ENCODE peak calls at places on chromosome 14, in eight cellular contexts. One of them, this sample, is unnamed.

GRCh38 chr14:86794689-86795088 is 1198.3 kb downstream of the GALC start:
- DNase-seq in ovary: no peak
- DNase-seq in cerebellar cortex: no peak
- DNase-seq in T-helper 9 cell: no peak
- DNase-seq in HEK293T: no peak
- DNase-seq in NCI-H1092: no peak
- DNase-seq in H4: no peak
- DNase-seq in Peyer's patch: no peak
- DNase-seq in this sample: no peak

GRCh38 chr14:90405101-90405500 is 8.3 kb downstream of the CALM1 start:
- DNase-seq in ovary: no peak
- DNase-seq in cerebellar cortex: no peak
- DNase-seq in T-helper 9 cell: no peak
- DNase-seq in HEK293T: no peak
- DNase-seq in NCI-H1092: no peak
- DNase-seq in H4: no peak
- DNase-seq in Peyer's patch: no peak
- DNase-seq in this sample: no peak

GRCh38 chr14:76784881-76785280 is 23.6 kb downstream of the VASH1 start:
- DNase-seq in ovary: peak
- DNase-seq in cerebellar cortex: peak
- DNase-seq in T-helper 9 cell: peak
- DNase-seq in HEK293T: peak
- DNase-seq in NCI-H1092: peak
- DNase-seq in H4: peak
- DNase-seq in Peyer's patch: peak
- DNase-seq in this sample: peak

GRCh38 chr14:69501362-69501964 is 16.9 kb downstream of the PLEKHD1 start:
- DNase-seq in ovary: no peak
- DNase-seq in cerebellar cortex: peak
- DNase-seq in T-helper 9 cell: no peak
- DNase-seq in HEK293T: no peak
- DNase-seq in NCI-H1092: peak
- DNase-seq in H4: peak
- DNase-seq in Peyer's patch: no peak
- DNase-seq in this sample: no peak

GRCh38 chr14:96376093-96376492 is 12.8 kb downstream of the GSKIP start:
- DNase-seq in ovary: no peak
- DNase-seq in cerebellar cortex: no peak
- DNase-seq in T-helper 9 cell: no peak
- DNase-seq in HEK293T: no peak
- DNase-seq in NCI-H1092: no peak
- DNase-seq in H4: no peak
- DNase-seq in Peyer's patch: no peak
- DNase-seq in this sample: no peak

GRCh38 chr14:95046711-95047681 is 110.3 kb downstream of the DICER1 start:
- DNase-seq in ovary: no peak
- DNase-seq in cerebellar cortex: no peak
- DNase-seq in T-helper 9 cell: no peak
- DNase-seq in HEK293T: peak
- DNase-seq in NCI-H1092: no peak
- DNase-seq in H4: peak
- DNase-seq in Peyer's patch: no peak
- DNase-seq in this sample: no peak

GRCh38 chr14:65551019-65551643 is 138.6 kb downstream of the FUT8 start:
- DNase-seq in ovary: no peak
- DNase-seq in cerebellar cortex: peak
- DNase-seq in T-helper 9 cell: no peak
- DNase-seq in HEK293T: no peak
- DNase-seq in NCI-H1092: no peak
- DNase-seq in H4: no peak
- DNase-seq in Peyer's patch: no peak
- DNase-seq in this sample: no peak

GRCh38 chr14:60807971-60808370 is 73.4 kb downstream of the MNAT1 start:
- DNase-seq in ovary: no peak
- DNase-seq in cerebellar cortex: no peak
- DNase-seq in T-helper 9 cell: no peak
- DNase-seq in HEK293T: no peak
- DNase-seq in NCI-H1092: no peak
- DNase-seq in H4: no peak
- DNase-seq in Peyer's patch: no peak
- DNase-seq in this sample: no peak

GRCh38 chr14:30681752-30682355 is 59.7 kb downstream of the SCFD1 start:
- DNase-seq in ovary: no peak
- DNase-seq in cerebellar cortex: no peak
- DNase-seq in T-helper 9 cell: no peak
- DNase-seq in HEK293T: peak
- DNase-seq in NCI-H1092: no peak
- DNase-seq in H4: no peak
- DNase-seq in Peyer's patch: no peak
- DNase-seq in this sample: no peak

GRCh38 chr14:21924479-21924878 is 250.9 kb upstream of the OR4E1 start:
- DNase-seq in ovary: no peak
- DNase-seq in cerebellar cortex: no peak
- DNase-seq in T-helper 9 cell: peak
- DNase-seq in HEK293T: no peak
- DNase-seq in NCI-H1092: no peak
- DNase-seq in H4: no peak
- DNase-seq in Peyer's patch: peak
- DNase-seq in this sample: peak

GRCh38 chr14:96176811-96177211 is 27.8 kb upstream of the BDKRB2 start:
- DNase-seq in ovary: peak
- DNase-seq in cerebellar cortex: no peak
- DNase-seq in T-helper 9 cell: no peak
- DNase-seq in HEK293T: no peak
- DNase-seq in NCI-H1092: no peak
- DNase-seq in H4: peak
- DNase-seq in Peyer's patch: no peak
- DNase-seq in this sample: no peak

GRCh38 chr14:61512026-61512425 is 183.3 kb upstream of the HIF1A start:
- DNase-seq in ovary: no peak
- DNase-seq in cerebellar cortex: peak
- DNase-seq in T-helper 9 cell: no peak
- DNase-seq in HEK293T: no peak
- DNase-seq in NCI-H1092: no peak
- DNase-seq in H4: no peak
- DNase-seq in Peyer's patch: no peak
- DNase-seq in this sample: no peak

GRCh38 chr14:63677891-63678379 is 36.3 kb upstream of the WDR89 start:
- DNase-seq in ovary: no peak
- DNase-seq in cerebellar cortex: peak
- DNase-seq in T-helper 9 cell: no peak
- DNase-seq in HEK293T: peak
- DNase-seq in NCI-H1092: no peak
- DNase-seq in H4: peak
- DNase-seq in Peyer's patch: no peak
- DNase-seq in this sample: no peak

GRCh38 chr14:90349729-90350128 is 18.0 kb upstream of the NRDE2 start:
- DNase-seq in ovary: no peak
- DNase-seq in cerebellar cortex: no peak
- DNase-seq in T-helper 9 cell: no peak
- DNase-seq in HEK293T: no peak
- DNase-seq in NCI-H1092: no peak
- DNase-seq in H4: no peak
- DNase-seq in Peyer's patch: no peak
- DNase-seq in this sample: no peak

GRCh38 chr14:76870146-76870545 is 43.9 kb downstream of the LRRC74A start:
- DNase-seq in ovary: no peak
- DNase-seq in cerebellar cortex: no peak
- DNase-seq in T-helper 9 cell: no peak
- DNase-seq in HEK293T: peak
- DNase-seq in NCI-H1092: no peak
- DNase-seq in H4: peak
- DNase-seq in Peyer's patch: no peak
- DNase-seq in this sample: no peak

GRCh38 chr14:75540479-75540851 is 18.2 kb downstream of the BATF start:
- DNase-seq in ovary: no peak
- DNase-seq in cerebellar cortex: no peak
- DNase-seq in T-helper 9 cell: no peak
- DNase-seq in HEK293T: no peak
- DNase-seq in NCI-H1092: no peak
- DNase-seq in H4: no peak
- DNase-seq in Peyer's patch: no peak
- DNase-seq in this sample: no peak

GRCh38 chr14:70073924-70074566 is 114.7 kb downstream of the SLC8A3 start:
- DNase-seq in ovary: no peak
- DNase-seq in cerebellar cortex: peak
- DNase-seq in T-helper 9 cell: peak
- DNase-seq in HEK293T: peak
- DNase-seq in NCI-H1092: peak
- DNase-seq in H4: peak
- DNase-seq in Peyer's patch: no peak
- DNase-seq in this sample: no peak

GRCh38 chr14:91356218-91356763 is 61.3 kb downstream of the CCDC88C start:
- DNase-seq in ovary: no peak
- DNase-seq in cerebellar cortex: no peak
- DNase-seq in T-helper 9 cell: no peak
- DNase-seq in HEK293T: no peak
- DNase-seq in NCI-H1092: no peak
- DNase-seq in H4: no peak
- DNase-seq in Peyer's patch: no peak
- DNase-seq in this sample: no peak

GRCh38 chr14:104138891-104139459 is 588 bp downstream of the KIF26A start:
- DNase-seq in ovary: peak
- DNase-seq in cerebellar cortex: no peak
- DNase-seq in T-helper 9 cell: no peak
- DNase-seq in HEK293T: no peak
- DNase-seq in NCI-H1092: no peak
- DNase-seq in H4: no peak
- DNase-seq in Peyer's patch: no peak
- DNase-seq in this sample: peak

GRCh38 chr14:51028851-51029754 is 65.8 kb downstream of the TRIM9 start:
- DNase-seq in ovary: no peak
- DNase-seq in cerebellar cortex: peak
- DNase-seq in T-helper 9 cell: no peak
- DNase-seq in HEK293T: no peak
- DNase-seq in NCI-H1092: no peak
- DNase-seq in H4: no peak
- DNase-seq in Peyer's patch: no peak
- DNase-seq in this sample: no peak

This sample was measured in CD8-positive, alpha-beta T cell.